ENCODE peak calls at places on chromosomes 16 and 17, in four cellular contexts. H is CD4-positive, CD25-positive, alpha-beta regulatory T cell; S is sigmoid colon; D is stomach. F is an unnamed sample.
A peak's percentile ranks its signal among the peaks of the same experiment; 100 is the strongest.

GRCh38 chr17:17994271-17994670 is 21.6 kb downstream of the DRC3 start:
- DNase-seq in H (no peak), S (no peak), D (peak; percentile 43), F (no peak)

GRCh38 chr17:8122923-8123694 is 797 bp downstream of the HES7 start:
- DNase-seq in H (no peak), S (no peak), D (no peak), F (peak; percentile 53)

GRCh38 chr17:40121191-40121885 is 433 bp upstream of the MSL1 start:
- DNase-seq in H (no peak), S (peak; percentile 83), D (no peak), F (peak; percentile 60)

GRCh38 chr16:80105160-80105559 is 435.6 kb upstream of the DYNLRB2 start:
- DNase-seq in H (no peak), S (no peak), D (no peak), F (no peak)

GRCh38 chr17:28379814-28380571 is 8.5 kb downstream of the SARM1 start:
- DNase-seq in H (no peak), S (no peak), D (no peak), F (no peak)

GRCh38 chr17:31740611-31741082 is 118.4 kb downstream of the COPRS start:
- DNase-seq in H (no peak), S (no peak), D (no peak), F (no peak)

GRCh38 chr16:87856796-87857228 is 12.5 kb downstream of the SLC7A5 start:
- DNase-seq in H (no peak), S (no peak), D (no peak), F (no peak)

GRCh38 chr17:47265983-47266541 is 12.4 kb downstream of the ITGB3 start:
- DNase-seq in H (no peak), S (no peak), D (no peak), F (no peak)

GRCh38 chr16:50821586-50821985 is 79.7 kb downstream of the CYLD start:
- DNase-seq in H (no peak), S (no peak), D (no peak), F (no peak)

GRCh38 chr16:8753411-8754054 is 43.9 kb downstream of the TMEM186 start:
- DNase-seq in H (no peak), S (peak; percentile 33), D (peak; percentile 38), F (no peak)

GRCh38 chr17:60809421-60809820 is 131.8 kb downstream of the BCAS3 start:
- DNase-seq in H (no peak), S (no peak), D (no peak), F (no peak)

GRCh38 chr17:17710728-17711541 is 29.7 kb downstream of the RAI1 start:
- DNase-seq in H (no peak), S (peak; percentile 83), D (peak; percentile 94), F (peak; percentile 91)

GRCh38 chr17:77840576-77841160 is 117.8 kb upstream of the TNRC6C start:
- DNase-seq in H (no peak), S (peak; percentile 47), D (no peak), F (no peak)

GRCh38 chr16:28013392-28013791 is 50.1 kb downstream of the GSG1L start:
- DNase-seq in H (no peak), S (no peak), D (no peak), F (no peak)

GRCh38 chr17:75983501-75984181 is 4.6 kb downstream of the TEN1 start:
- DNase-seq in H (no peak), S (no peak), D (peak; percentile 56), F (no peak)

GRCh38 chr16:23514381-23515152 is 4.3 kb upstream of the GGA2 start:
- DNase-seq in H (peak; percentile 7), S (no peak), D (no peak), F (no peak)

GRCh38 chr17:58060596-58061191 is 22.5 kb upstream of the DYNLL2 start:
- DNase-seq in H (no peak), S (peak; percentile 91), D (no peak), F (no peak)

GRCh38 chr17:34797724-34798123 is 163.5 kb downstream of the CCT6B start:
- DNase-seq in H (no peak), S (no peak), D (no peak), F (no peak)

GRCh38 chr16:49855822-49856740 is at the start of gene ZNF423:
- DNase-seq in H (no peak), S (no peak), D (no peak), F (peak; percentile 57)

GRCh38 chr17:15479697-15480096 is 12.3 kb upstream of the CDRT4 start:
- DNase-seq in H (no peak), S (peak; percentile 14), D (no peak), F (no peak)

GRCh38 chr17:28385037-28385797 is 13.7 kb downstream of the SARM1 start:
- DNase-seq in H (no peak), S (no peak), D (peak; percentile 64), F (peak; percentile 55)

GRCh38 chr17:50425682-50426471 is at the start of gene ACSF2:
- DNase-seq in H (peak; percentile 69), S (peak; percentile 87), D (peak; percentile 82), F (peak; percentile 92)

GRCh38 chr17:17783825-17784598 is 52.8 kb downstream of the SREBF1 start:
- DNase-seq in H (no peak), S (no peak), D (peak; percentile 61), F (peak; percentile 50)

GRCh38 chr17:50636145-50636803 is 1.6 kb downstream of the ABCC3 start:
- DNase-seq in H (no peak), S (no peak), D (peak; percentile 56), F (no peak)

GRCh38 chr16:70696368-70696767 is 10.5 kb upstream of the MTSS2 start:
- DNase-seq in H (no peak), S (no peak), D (no peak), F (no peak)

GRCh38 chr17:71460943-71461342 is 659.9 kb upstream of the SOX9 start:
- DNase-seq in H (no peak), S (no peak), D (peak; percentile 44), F (peak; percentile 46)

GRCh38 chr17:56262854-56263253 is 109.6 kb downstream of the ANKFN1 start:
- DNase-seq in H (no peak), S (no peak), D (peak; percentile 49), F (no peak)

GRCh38 chr16:49934557-49935260 is 78.8 kb upstream of the ZNF423 start:
- DNase-seq in H (no peak), S (peak; percentile 54), D (no peak), F (no peak)

GRCh38 chr17:67390646-67391480 is 13.8 kb downstream of the PITPNC1 start:
- DNase-seq in H (peak; percentile 16), S (no peak), D (peak; percentile 76), F (no peak)

GRCh38 chr16:56662357-56663354 is 4.9 kb downstream of the MT1F start:
- DNase-seq in H (peak; percentile 9), S (no peak), D (no peak), F (no peak)

GRCh38 chr17:83054518-83055125 is 24.8 kb upstream of the METRNL start:
- DNase-seq in H (no peak), S (peak; percentile 48), D (peak; percentile 14), F (no peak)

GRCh38 chr17:78325076-78325712 is 34.7 kb downstream of the SOCS3 start:
- DNase-seq in H (no peak), S (peak; percentile 89), D (no peak), F (no peak)

GRCh38 chr17:78748048-78748729 is 33.9 kb downstream of the CYTH1 start:
- DNase-seq in H (no peak), S (no peak), D (no peak), F (no peak)

DNA sequence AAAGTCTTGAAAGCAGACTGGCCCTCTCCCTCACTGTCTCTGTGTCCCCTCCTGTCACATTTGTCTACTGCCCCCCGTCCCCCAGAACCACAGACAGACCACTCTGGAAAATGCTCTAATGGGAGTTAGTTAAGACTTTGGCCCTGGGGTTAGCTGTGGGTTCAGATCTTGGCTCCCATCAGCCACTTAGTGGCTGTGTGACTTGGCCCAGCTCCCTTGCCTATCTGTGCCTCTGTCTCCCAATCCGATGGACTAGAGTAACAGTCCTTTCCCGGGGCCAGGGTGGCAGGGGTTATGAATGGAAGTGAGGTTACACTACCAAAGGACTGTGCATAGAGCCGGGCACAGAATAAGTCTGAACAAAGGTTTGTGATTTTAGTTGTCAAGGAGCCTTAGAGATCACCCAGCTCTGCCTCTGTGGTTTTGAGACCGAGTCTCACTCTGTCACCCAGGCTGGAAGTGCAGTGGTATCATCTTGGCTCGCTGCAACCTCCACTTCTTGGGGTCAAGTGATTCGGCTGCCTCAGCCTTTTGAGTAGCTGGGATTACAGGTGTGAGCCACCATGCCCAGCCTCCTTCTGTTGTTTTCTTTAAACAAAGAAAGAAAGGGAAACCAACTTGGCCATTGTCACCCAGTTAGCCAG is 23.7 kb downstream of the PPL start:
- DNase-seq in H (no peak), S (no peak), D (no peak), F (no peak)
- H3K36me3 ChIP-seq in H (no peaks in the 10 kb centered on the region), S (no peaks in the 10 kb centered on the region), D (no peaks in the 10 kb centered on the region), F (no peaks in the 10 kb centered on the region)

GRCh38 chr17:44798352-44798751 is 31.7 kb downstream of the GJC1 start:
- DNase-seq in H (no peak), S (no peak), D (no peak), F (no peak)
- H3K27ac ChIP-seq in H (no peak overlapping the region), S (peak overlapping the region; percentile 98), D (peak overlapping the region; percentile 62), F (no peak overlapping the region)

GRCh38 chr17:3838206-3838605 is 7.8 kb downstream of the NCBP3 start:
- DNase-seq in H (no peak), S (no peak), D (peak; percentile 66), F (peak; percentile 93)

GRCh38 chr17:3836551-3836950 is 9.5 kb downstream of the NCBP3 start:
- DNase-seq in H (no peak), S (no peak), D (no peak), F (no peak)

GRCh38 chr17:3834811-3835210 is 11.2 kb downstream of the NCBP3 start:
- DNase-seq in H (no peak), S (no peak), D (no peak), F (no peak)

DNA sequence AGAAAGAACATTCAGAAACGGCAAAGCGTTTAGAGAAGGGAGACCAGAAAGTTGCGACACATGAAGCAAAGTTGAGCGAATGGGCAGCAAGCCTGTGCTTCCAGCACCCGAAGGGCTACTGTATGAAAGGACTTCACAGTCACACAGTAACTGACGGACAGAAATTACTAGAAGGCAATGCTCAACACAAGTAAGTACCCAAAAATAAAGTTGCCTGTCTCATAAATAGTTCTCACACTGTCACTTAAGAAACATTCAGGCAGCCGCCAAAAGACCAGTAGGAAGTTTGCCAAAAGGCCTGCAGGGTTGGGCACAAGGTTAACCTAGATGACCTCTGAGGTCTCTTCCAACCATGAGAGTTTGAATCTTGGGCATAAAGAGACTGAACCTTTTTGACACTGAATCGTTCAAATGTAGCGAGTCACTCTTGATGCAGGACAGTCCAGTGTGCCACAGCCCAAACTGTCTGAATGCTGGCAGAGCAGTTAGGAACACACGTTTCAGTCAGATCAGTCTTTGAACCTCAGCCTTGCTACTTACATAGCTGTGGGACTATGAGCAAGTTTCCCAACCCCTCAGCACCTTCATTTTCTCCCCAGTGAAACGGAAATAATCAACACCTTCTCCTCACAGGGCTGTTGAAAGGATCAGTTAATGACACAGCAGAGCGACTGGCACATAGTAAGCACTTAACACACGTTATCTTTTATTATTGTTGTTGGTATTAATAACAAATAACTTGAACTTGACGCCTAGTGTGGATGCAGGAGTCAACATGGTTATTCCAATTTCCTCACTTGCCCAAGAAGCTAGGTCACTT is 10.4 kb downstream of the NCBP3 start:
- DNase-seq in H (no peak), S (no peak), D (no peak), F (no peak)
- H3K36me3 ChIP-seq in H (peaks cover 57% of the 10 kb centered on the region), S (peaks cover 71% of the 10 kb centered on the region), D (peaks cover 83% of the 10 kb centered on the region), F (no peaks in the 10 kb centered on the region)

GRCh38 chr16:683396-684066 is 603 bp downstream of the JMJD8 start:
- DNase-seq in H (no peak), S (no peak), D (no peak), F (no peak)

GRCh38 chr16:682493-683395 is 1.4 kb downstream of the JMJD8 start:
- DNase-seq in H (no peak), S (peak; percentile 74), D (no peak), F (no peak)

GRCh38 chr16:680967-681745 is 946 bp downstream of the STUB1 start:
- DNase-seq in H (no peak), S (no peak), D (peak; percentile 51), F (peak; percentile 70)

GRCh38 chr16:680625-680945 is 375 bp downstream of the STUB1 start:
- DNase-seq in H (no peak), S (no peak), D (no peak), F (no peak)

GRCh38 chr16:681746-682427 is 1.7 kb downstream of the STUB1 start:
- DNase-seq in H (no peak), S (no peak), D (no peak), F (no peak)
- H3K27ac ChIP-seq in H (no peak overlapping the region), S (no peak overlapping the region), D (no peak overlapping the region), F (no peak overlapping the region)